ENCODE peak calls at places on chromosome 4, in seven cellular contexts. One of them, this sample, is unnamed.

GRCh38 chr4:19224820-19225219 is 1026.9 kb upstream of the SLIT2 start:
- DNase-seq in M059J: peak
- DNase-seq in occipital lobe: no peak
- DNase-seq in activated CD4-positive, alpha-beta T cell treated with anti-CD3 and anti-CD28 coated beads, Interleukin-2, amount 50 U/mL, for 1 hour: no peak
- DNase-seq in amygdala: no peak
- DNase-seq in T-helper 2 cell treated with Interferon-gamma antibody and Interleukin-4, amounts not matched to agents 5 μg/mL and 100 μg/mL, for 36 hours: no peak
- DNase-seq in testis: no peak
- DNase-seq in this sample: no peak

GRCh38 chr4:24922416-24922815 is 9.6 kb upstream of the CCDC149 start:
- DNase-seq in occipital lobe: no peak
- DNase-seq in amygdala: no peak
- DNase-seq in activated CD4-positive, alpha-beta T cell treated with anti-CD3 and anti-CD28 coated beads, Interleukin-2, amount 50 U/mL, for 1 hour: no peak
- DNase-seq in T-helper 2 cell treated with Interferon-gamma antibody and Interleukin-4, amounts not matched to agents 5 μg/mL and 100 μg/mL, for 36 hours: no peak
- DNase-seq in testis: no peak
- DNase-seq in M059J: peak
- DNase-seq in this sample: no peak

GRCh38 chr4:16516796-16517413 is 290.6 kb upstream of the TAPT1 start:
- DNase-seq in amygdala: peak
- DNase-seq in T-helper 2 cell treated with Interferon-gamma antibody and Interleukin-4, amounts not matched to agents 5 μg/mL and 100 μg/mL, for 36 hours: no peak
- DNase-seq in testis: peak
- DNase-seq in activated CD4-positive, alpha-beta T cell treated with anti-CD3 and anti-CD28 coated beads, Interleukin-2, amount 50 U/mL, for 1 hour: no peak
- DNase-seq in M059J: peak
- DNase-seq in occipital lobe: peak
- DNase-seq in this sample: no peak

GRCh38 chr4:81165853-81166430 is 49.1 kb downstream of the PRKG2 start:
- DNase-seq in T-helper 2 cell treated with Interferon-gamma antibody and Interleukin-4, amounts not matched to agents 5 μg/mL and 100 μg/mL, for 36 hours: no peak
- DNase-seq in amygdala: no peak
- DNase-seq in testis: no peak
- DNase-seq in occipital lobe: no peak
- DNase-seq in activated CD4-positive, alpha-beta T cell treated with anti-CD3 and anti-CD28 coated beads, Interleukin-2, amount 50 U/mL, for 1 hour: no peak
- DNase-seq in M059J: peak
- DNase-seq in this sample: no peak

GRCh38 chr4:188578657-188579056 is 439.4 kb downstream of the TRIML1 start:
- DNase-seq in occipital lobe: no peak
- DNase-seq in M059J: no peak
- DNase-seq in amygdala: no peak
- DNase-seq in activated CD4-positive, alpha-beta T cell treated with anti-CD3 and anti-CD28 coated beads, Interleukin-2, amount 50 U/mL, for 1 hour: no peak
- DNase-seq in testis: no peak
- DNase-seq in T-helper 2 cell treated with Interferon-gamma antibody and Interleukin-4, amounts not matched to agents 5 μg/mL and 100 μg/mL, for 36 hours: no peak
- DNase-seq in this sample: no peak

GRCh38 chr4:98996056-98996941 is 778 bp downstream of the METAP1 start:
- DNase-seq in occipital lobe: no peak
- DNase-seq in activated CD4-positive, alpha-beta T cell treated with anti-CD3 and anti-CD28 coated beads, Interleukin-2, amount 50 U/mL, for 1 hour: no peak
- DNase-seq in T-helper 2 cell treated with Interferon-gamma antibody and Interleukin-4, amounts not matched to agents 5 μg/mL and 100 μg/mL, for 36 hours: no peak
- DNase-seq in amygdala: no peak
- DNase-seq in testis: peak
- DNase-seq in M059J: peak
- DNase-seq in this sample: no peak

GRCh38 chr4:138232364-138232763 is 9.8 kb downstream of the SLC7A11 start:
- DNase-seq in M059J: no peak
- DNase-seq in T-helper 2 cell treated with Interferon-gamma antibody and Interleukin-4, amounts not matched to agents 5 μg/mL and 100 μg/mL, for 36 hours: no peak
- DNase-seq in activated CD4-positive, alpha-beta T cell treated with anti-CD3 and anti-CD28 coated beads, Interleukin-2, amount 50 U/mL, for 1 hour: no peak
- DNase-seq in amygdala: no peak
- DNase-seq in occipital lobe: no peak
- DNase-seq in testis: no peak
- DNase-seq in this sample: no peak

GRCh38 chr4:169254546-169254983 is 16.2 kb downstream of the SH3RF1 start:
- DNase-seq in M059J: peak
- DNase-seq in testis: peak
- DNase-seq in T-helper 2 cell treated with Interferon-gamma antibody and Interleukin-4, amounts not matched to agents 5 μg/mL and 100 μg/mL, for 36 hours: no peak
- DNase-seq in occipital lobe: no peak
- DNase-seq in activated CD4-positive, alpha-beta T cell treated with anti-CD3 and anti-CD28 coated beads, Interleukin-2, amount 50 U/mL, for 1 hour: no peak
- DNase-seq in amygdala: no peak
- DNase-seq in this sample: no peak

GRCh38 chr4:23613782-23614181 is 276.1 kb downstream of the PPARGC1A start:
- DNase-seq in amygdala: no peak
- DNase-seq in testis: no peak
- DNase-seq in M059J: no peak
- DNase-seq in T-helper 2 cell treated with Interferon-gamma antibody and Interleukin-4, amounts not matched to agents 5 μg/mL and 100 μg/mL, for 36 hours: no peak
- DNase-seq in occipital lobe: no peak
- DNase-seq in activated CD4-positive, alpha-beta T cell treated with anti-CD3 and anti-CD28 coated beads, Interleukin-2, amount 50 U/mL, for 1 hour: no peak
- DNase-seq in this sample: no peak

GRCh38 chr4:104677122-104677521 is 182.4 kb upstream of the CXXC4 start:
- DNase-seq in activated CD4-positive, alpha-beta T cell treated with anti-CD3 and anti-CD28 coated beads, Interleukin-2, amount 50 U/mL, for 1 hour: no peak
- DNase-seq in M059J: peak
- DNase-seq in testis: no peak
- DNase-seq in amygdala: peak
- DNase-seq in T-helper 2 cell treated with Interferon-gamma antibody and Interleukin-4, amounts not matched to agents 5 μg/mL and 100 μg/mL, for 36 hours: no peak
- DNase-seq in occipital lobe: no peak
- DNase-seq in this sample: no peak

GRCh38 chr4:650951-651883 is 22.9 kb downstream of the ATP5ME start:
- DNase-seq in activated CD4-positive, alpha-beta T cell treated with anti-CD3 and anti-CD28 coated beads, Interleukin-2, amount 50 U/mL, for 1 hour: no peak
- DNase-seq in amygdala: peak
- DNase-seq in M059J: no peak
- DNase-seq in testis: no peak
- DNase-seq in T-helper 2 cell treated with Interferon-gamma antibody and Interleukin-4, amounts not matched to agents 5 μg/mL and 100 μg/mL, for 36 hours: no peak
- DNase-seq in occipital lobe: peak
- DNase-seq in this sample: no peak

GRCh38 chr4:6042293-6043063 is 24.2 kb upstream of the C4orf50 start:
- DNase-seq in occipital lobe: no peak
- DNase-seq in testis: no peak
- DNase-seq in amygdala: no peak
- DNase-seq in T-helper 2 cell treated with Interferon-gamma antibody and Interleukin-4, amounts not matched to agents 5 μg/mL and 100 μg/mL, for 36 hours: no peak
- DNase-seq in activated CD4-positive, alpha-beta T cell treated with anti-CD3 and anti-CD28 coated beads, Interleukin-2, amount 50 U/mL, for 1 hour: no peak
- DNase-seq in M059J: no peak
- DNase-seq in this sample: no peak

GRCh38 chr4:180923476-180923875 is 1319.7 kb upstream of the TENM3 start:
- DNase-seq in T-helper 2 cell treated with Interferon-gamma antibody and Interleukin-4, amounts not matched to agents 5 μg/mL and 100 μg/mL, for 36 hours: no peak
- DNase-seq in M059J: peak
- DNase-seq in occipital lobe: no peak
- DNase-seq in amygdala: no peak
- DNase-seq in activated CD4-positive, alpha-beta T cell treated with anti-CD3 and anti-CD28 coated beads, Interleukin-2, amount 50 U/mL, for 1 hour: no peak
- DNase-seq in testis: no peak
- DNase-seq in this sample: no peak

GRCh38 chr4:19155568-19155967 is 1096.1 kb upstream of the SLIT2 start:
- DNase-seq in T-helper 2 cell treated with Interferon-gamma antibody and Interleukin-4, amounts not matched to agents 5 μg/mL and 100 μg/mL, for 36 hours: no peak
- DNase-seq in activated CD4-positive, alpha-beta T cell treated with anti-CD3 and anti-CD28 coated beads, Interleukin-2, amount 50 U/mL, for 1 hour: no peak
- DNase-seq in testis: no peak
- DNase-seq in M059J: no peak
- DNase-seq in occipital lobe: no peak
- DNase-seq in amygdala: no peak
- DNase-seq in this sample: no peak

GRCh38 chr4:834368-835147 is 8.6 kb upstream of the CPLX1 start:
- DNase-seq in amygdala: no peak
- DNase-seq in activated CD4-positive, alpha-beta T cell treated with anti-CD3 and anti-CD28 coated beads, Interleukin-2, amount 50 U/mL, for 1 hour: no peak
- DNase-seq in testis: no peak
- DNase-seq in occipital lobe: no peak
- DNase-seq in T-helper 2 cell treated with Interferon-gamma antibody and Interleukin-4, amounts not matched to agents 5 μg/mL and 100 μg/mL, for 36 hours: no peak
- DNase-seq in M059J: no peak
- DNase-seq in this sample: no peak

GRCh38 chr4:16443504-16444088 is 217.3 kb upstream of the TAPT1 start:
- DNase-seq in testis: peak
- DNase-seq in T-helper 2 cell treated with Interferon-gamma antibody and Interleukin-4, amounts not matched to agents 5 μg/mL and 100 μg/mL, for 36 hours: no peak
- DNase-seq in amygdala: no peak
- DNase-seq in M059J: peak
- DNase-seq in occipital lobe: no peak
- DNase-seq in activated CD4-positive, alpha-beta T cell treated with anti-CD3 and anti-CD28 coated beads, Interleukin-2, amount 50 U/mL, for 1 hour: no peak
- DNase-seq in this sample: no peak

GRCh38 chr4:99715286-99715685 is 57.7 kb upstream of the C4orf54 start:
- DNase-seq in amygdala: no peak
- DNase-seq in testis: no peak
- DNase-seq in T-helper 2 cell treated with Interferon-gamma antibody and Interleukin-4, amounts not matched to agents 5 μg/mL and 100 μg/mL, for 36 hours: no peak
- DNase-seq in activated CD4-positive, alpha-beta T cell treated with anti-CD3 and anti-CD28 coated beads, Interleukin-2, amount 50 U/mL, for 1 hour: no peak
- DNase-seq in occipital lobe: no peak
- DNase-seq in M059J: no peak
- DNase-seq in this sample: no peak

GRCh38 chr4:10371869-10372471 is 85.3 kb downstream of the ZNF518B start:
- DNase-seq in T-helper 2 cell treated with Interferon-gamma antibody and Interleukin-4, amounts not matched to agents 5 μg/mL and 100 μg/mL, for 36 hours: no peak
- DNase-seq in testis: no peak
- DNase-seq in amygdala: no peak
- DNase-seq in occipital lobe: no peak
- DNase-seq in activated CD4-positive, alpha-beta T cell treated with anti-CD3 and anti-CD28 coated beads, Interleukin-2, amount 50 U/mL, for 1 hour: no peak
- DNase-seq in M059J: peak
- DNase-seq in this sample: peak

This sample was measured in iPS DF 19.7.